ENCODE peak calls at places on chromosomes 7 and 10, in ten cellular contexts. G is Daoy; B is CD4-positive, alpha-beta T cell; C is NCI-H1092 treated with DMSO at 0.1 percent for 48 hours; W is effector CD8-positive, alpha-beta T cell; A is NCI-H1930; O is pancreas; T is brain microvascular endothelial cell; J is OCI-LY7; Y is body of pancreas. Q is an unnamed sample.

GRCh38 chr7:45943986-45944385 is 22.9 kb upstream of the IGFBP3 start:
- DNase-seq in G (peak; percentile 91), B (no peak), C (no peak), W (no peak), A (no peak), O (no peak), T (no peak), J (no peak), Y (no peak), Q (no peak)

GRCh38 chr7:158754746-158755444 is 50.3 kb upstream of the NCAPG2 start:
- DNase-seq in G (peak; percentile 22), B (no peak), C (no peak), W (no peak), A (no peak), O (no peak), T (no peak), J (no peak), Y (no peak), Q (no peak)

GRCh38 chr7:80054356-80054755 is 80.3 kb upstream of the GNAI1 start:
- DNase-seq in G (no peak), B (no peak), C (no peak), W (no peak), A (no peak), O (no peak), T (no peak), J (no peak), Y (no peak), Q (no peak)

GRCh38 chr7:2173184-2173827 is 59.4 kb downstream of the MAD1L1 start:
- DNase-seq in G (no peak), B (no peak), C (peak; percentile 81), W (no peak), A (no peak), O (no peak), T (peak; percentile 11), J (no peak), Y (no peak), Q (peak; percentile 87)

GRCh38 chr7:43905954-43906326 is 456 bp downstream of the URGCP start:
- DNase-seq in G (peak; percentile 59), B (peak; percentile 11), C (peak; percentile 37), W (no peak), A (peak; percentile 8), O (peak; percentile 63), T (peak; percentile 14), J (no peak), Y (peak; percentile 32), Q (peak; percentile 23)

GRCh38 chr10:69413221-69413865 is 3.4 kb downstream of the TACR2 start:
- DNase-seq in G (peak; percentile 63), B (no peak), C (peak; percentile 43), W (peak; percentile 23), A (peak; percentile 4), O (no peak), T (peak; percentile 71), J (peak; percentile 50), Y (peak; percentile 73), Q (no peak)

GRCh38 chr7:129741011-129741410 is 129.5 kb downstream of the NRF1 start:
- DNase-seq in G (no peak), B (no peak), C (no peak), W (no peak), A (no peak), O (no peak), T (no peak), J (no peak), Y (no peak), Q (no peak)

GRCh38 chr10:14873090-14873760 is 5.4 kb upstream of the SUV39H2 start:
- DNase-seq in G (peak; percentile 14), B (no peak), C (no peak), W (no peak), A (no peak), O (no peak), T (peak; percentile 48), J (no peak), Y (no peak), Q (no peak)

GRCh38 chr7:156176039-156176438 is 363.8 kb upstream of the SHH start:
- DNase-seq in G (no peak), B (no peak), C (no peak), W (no peak), A (no peak), O (no peak), T (no peak), J (no peak), Y (no peak), Q (no peak)

GRCh38 chr7:11427686-11428273 is 404.2 kb downstream of the THSD7A start:
- DNase-seq in G (peak; percentile 35), B (no peak), C (peak; percentile 83), W (no peak), A (peak; percentile 52), O (no peak), T (peak; percentile 44), J (peak; percentile 56), Y (no peak), Q (peak; percentile 65)

Q was measured in NCI-H345.